ENCODE peak calls at places on chromosomes 6 and 20, in six cellular contexts. C, V, W, P, M and Q are unnamed samples.

GRCh38 chr6:158232445-158233213 is 64.5 kb downstream of the GTF2H5 start:
- DNase-seq in W (peak; percentile 60), V (peak; percentile 63), P (no peak), M (peak; percentile 42), C (peak; percentile 20), Q (peak; percentile 69)

GRCh38 chr20:42366626-42367025 is 748.4 kb upstream of the CHD6 start:
- DNase-seq in C (no peak), P (no peak), W (no peak), M (no peak), V (no peak), Q (no peak)

GRCh38 chr6:135047324-135047723 is 7.3 kb downstream of the HBS1L start:
- DNase-seq in C (no peak), W (no peak), M (no peak), P (no peak), V (no peak), Q (no peak)

GRCh38 chr6:143097224-143097795 is 36.6 kb downstream of the AIG1 start:
- DNase-seq in W (no peak), V (no peak), M (no peak), C (no peak), P (no peak), Q (no peak)

GRCh38 chr6:166567107-166567506 is 19.4 kb downstream of the RAMACL start:
- DNase-seq in C (no peak), V (no peak), W (peak; percentile 42), M (no peak), P (no peak), Q (no peak)

GRCh38 chr6:13923527-13924145 is 1.1 kb upstream of the RNF182 start:
- DNase-seq in M (no peak), W (peak; percentile 48), P (no peak), V (peak; percentile 75), C (peak; percentile 15), Q (peak; percentile 77)

GRCh38 chr6:150992682-150993081 is 127.2 kb downstream of the MTHFD1L start:
- DNase-seq in V (no peak), C (no peak), M (no peak), W (no peak), P (no peak), Q (no peak)

GRCh38 chr20:36860339-36860738 is 15.6 kb upstream of the TLDC2 start:
- DNase-seq in M (no peak), P (no peak), V (no peak), C (no peak), W (no peak), Q (no peak)

GRCh38 chr6:85628353-85628752 is 14.3 kb downstream of the SYNCRIP start:
- DNase-seq in M (no peak), P (no peak), C (no peak), V (no peak), W (no peak), Q (no peak)

GRCh38 chr20:44070139-44070900 is 116.7 kb downstream of the JPH2 start:
- DNase-seq in V (no peak), M (no peak), P (no peak), W (no peak), C (no peak), Q (peak; percentile 42)

GRCh38 chr20:41643504-41643938 is 25.3 kb upstream of the CHD6 start:
- DNase-seq in V (peak; percentile 93), C (peak; percentile 18), M (peak; percentile 93), W (no peak), P (no peak), Q (peak; percentile 29)

GRCh38 chr6:114304304-114304887 is 38.4 kb downstream of the HS3ST5 start:
- DNase-seq in V (no peak), C (no peak), M (peak; percentile 19), P (no peak), W (peak; percentile 19), Q (peak; percentile 25)

GRCh38 chr6:145643760-145644159 is 91.6 kb downstream of the EPM2A start:
- DNase-seq in P (no peak), V (no peak), M (no peak), C (no peak), W (no peak), Q (no peak)

GRCh38 chr20:760751-761417 is 7.4 kb downstream of the SLC52A3 start:
- DNase-seq in W (peak; percentile 26), M (peak; percentile 52), V (peak; percentile 83), P (no peak), C (peak; percentile 47), Q (peak; percentile 57)

GRCh38 chr6:168676552-168677317 is 235.8 kb downstream of the SMOC2 start:
- DNase-seq in M (no peak), C (no peak), W (no peak), V (no peak), P (no peak), Q (no peak)

GRCh38 chr6:15575357-15576037 is 87.3 kb downstream of the DTNBP1 start:
- DNase-seq in C (no peak), W (no peak), P (no peak), V (peak; percentile 28), M (no peak), Q (peak; percentile 47)

GRCh38 chr20:7497985-7498384 is 442.3 kb downstream of the HAO1 start:
- DNase-seq in P (no peak), W (peak; percentile 94), C (no peak), V (no peak), M (no peak), Q (no peak)

GRCh38 chr6:135323202-135323668 is 142.1 kb downstream of the MYB start:
- DNase-seq in W (no peak), C (no peak), P (peak; percentile 72), V (peak; percentile 97), M (no peak), Q (peak; percentile 98)

GRCh38 chr20:11766961-11767360 is 150.7 kb upstream of the BTBD3 start:
- DNase-seq in P (no peak), W (no peak), M (no peak), C (no peak), V (no peak), Q (no peak)

GRCh38 chr6:37134622-37135191 is 35.2 kb upstream of the PIM1 start:
- DNase-seq in M (no peak), P (no peak), W (peak; percentile 92), C (peak; percentile 88), V (no peak), Q (no peak)

GRCh38 chr6:52995913-52996685 is 1.0 kb upstream of the GSTA4 start:
- DNase-seq in M (peak; percentile 76), C (peak; percentile 13), P (peak; percentile 51), W (peak; percentile 69), V (peak; percentile 79), Q (peak; percentile 90)

GRCh38 chr6:153401751-153402150 is 270.7 kb upstream of the RGS17 start:
- DNase-seq in W (no peak), M (no peak), V (no peak), P (no peak), C (no peak), Q (no peak)

GRCh38 chr6:153411249-153411648 is 280.2 kb upstream of the RGS17 start:
- DNase-seq in M (no peak), W (no peak), P (no peak), V (no peak), C (no peak), Q (no peak)

DNA sequence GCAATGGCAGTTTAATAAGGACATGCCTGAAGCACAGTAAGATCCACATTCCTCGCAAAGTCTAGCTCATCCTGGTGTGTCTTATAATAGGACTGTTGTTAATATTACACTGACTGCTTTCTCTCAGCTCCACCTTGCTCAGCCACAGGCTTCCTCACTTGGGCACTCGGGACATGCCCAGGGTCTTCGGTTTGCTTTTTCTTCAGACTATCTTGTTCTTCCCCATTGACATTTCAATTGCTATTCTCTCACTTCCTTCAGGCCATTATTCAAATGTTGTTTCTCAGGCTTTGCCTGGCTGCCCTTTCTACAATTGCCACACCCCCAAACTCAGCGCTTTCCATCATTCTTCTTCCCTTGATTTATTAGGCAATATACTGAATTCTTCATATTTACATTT is 274.8 kb upstream of the RGS17 start:
- DNase-seq in W (no peak), C (no peak), P (no peak), M (no peak), V (no peak), Q (no peak)
- TF ChIP-seq CTCF in W (no peak), C (no peak), P (no peak), M (no peak), V (no peak), Q (no peak)

GRCh38 chr6:170292111-170292777 is 1.4 kb upstream of the DLL1 start:
- DNase-seq in M (no peak), P (no peak), W (peak; percentile 8), V (no peak), C (no peak), Q (no peak)
- H3K4me3 ChIP-seq in M (no peak overlapping the region), P (peak overlapping the region; percentile 38), W (no peak overlapping the region), V (no peak overlapping the region), C (peak overlapping the region; percentile 62), Q (peak overlapping the region; percentile 11)

DNA sequence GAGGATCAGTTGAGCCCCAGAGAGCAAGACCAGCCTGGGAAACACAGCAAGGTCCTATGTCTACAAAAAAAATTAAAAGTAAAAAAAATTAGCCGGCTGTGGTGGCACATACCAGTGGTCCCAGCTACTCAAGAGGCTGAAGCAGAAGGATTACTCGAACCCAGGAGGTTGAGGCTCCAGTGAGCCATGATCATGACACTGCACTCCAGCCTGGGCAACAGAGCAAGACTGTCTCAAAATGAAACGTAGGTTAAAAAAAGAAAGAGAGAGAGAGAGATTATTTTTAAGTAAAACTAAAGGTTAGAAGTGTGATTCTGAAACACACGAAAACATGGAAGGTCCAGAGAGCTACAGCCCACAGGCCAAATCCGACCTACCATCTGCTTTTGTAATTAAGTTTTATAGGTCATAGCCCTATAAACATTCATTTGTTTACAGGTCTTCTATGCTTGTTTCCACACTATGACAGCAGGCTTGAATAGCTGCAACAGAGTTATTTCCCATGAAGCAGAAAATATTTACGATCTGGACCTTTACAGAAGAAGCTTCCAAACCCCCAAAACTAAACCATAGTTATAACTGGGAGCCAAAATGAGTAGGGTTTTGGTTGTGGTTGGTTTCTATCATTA is 279.7 kb downstream of the GMDS start:
- DNase-seq in C (no peak), V (no peak), P (no peak), W (no peak), M (no peak), Q (no peak)
- TF ChIP-seq MYC in C (no peak), V (no peak), P (no peak), W (no peak), M (no peak), Q (no peak)

DNA sequence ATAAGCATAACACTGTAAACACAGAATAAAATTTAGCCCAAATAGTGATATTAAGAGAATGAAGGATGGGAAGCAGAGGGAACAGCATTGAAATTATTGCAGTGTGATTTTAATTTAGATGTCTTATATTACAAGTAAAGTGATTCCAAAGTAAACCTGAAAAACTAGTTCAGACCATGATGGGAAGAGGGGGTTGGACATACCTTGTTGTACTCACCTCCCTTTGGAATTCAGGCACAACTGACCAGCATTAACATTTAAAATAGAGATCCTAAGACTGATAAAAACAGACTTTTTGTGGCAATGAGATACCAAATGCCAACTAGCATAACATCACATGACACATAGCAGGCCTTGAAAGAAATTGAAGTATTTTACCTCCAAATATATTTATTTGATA is 262.6 kb upstream of the PRND start:
- DNase-seq in C (no peak), V (no peak), P (no peak), W (no peak), M (no peak), Q (no peak)
- TF ChIP-seq CTCF in C (no peak), V (no peak), P (no peak), W (no peak), M (no peak), Q (no peak)